ENCODE peak calls at places on chromosomes 7 and 10, in six cellular contexts. R is RWPE2, Q is vagina, C is heart right ventricle, Y is adrenal gland, G is breast epithelium. H is an unnamed sample.

GRCh38 chr10:28548781-28549498 is 16.0 kb downstream of the WAC start:
- DNase-seq in R (no peak), Q (no peak), C (no peak), Y (no peak), G (no peak), H (no peak)

GRCh38 chr7:28020302-28020940 is 160.2 kb downstream of the JAZF1 start:
- DNase-seq in R (no peak), Q (no peak), C (peak), Y (peak), G (peak), H (peak)

GRCh38 chr7:135391514-135391913 is 118.4 kb downstream of the CNOT4 start:
- DNase-seq in R (no peak), Q (no peak), C (no peak), Y (no peak), G (no peak), H (no peak)

GRCh38 chr10:15183689-15184481 is 15.4 kb upstream of the NMT2 start:
- DNase-seq in R (no peak), Q (no peak), C (no peak), Y (no peak), G (no peak), H (no peak)

GRCh38 chr7:104267701-104268368 is 60.0 kb upstream of the ORC5 start:
- DNase-seq in R (no peak), Q (no peak), C (no peak), Y (no peak), G (no peak), H (no peak)

GRCh38 chr7:141409911-141410329 is 141.3 kb upstream of the AGK start:
- DNase-seq in R (no peak), Q (no peak), C (no peak), Y (no peak), G (no peak), H (no peak)

GRCh38 chr10:50556238-50557120 is 67.3 kb downstream of the SGMS1 start:
- DNase-seq in R (no peak), Q (no peak), C (no peak), Y (no peak), G (no peak), H (no peak)

GRCh38 chr7:8176370-8177081 is 85.4 kb downstream of the ICA1 start:
- DNase-seq in R (no peak), Q (no peak), C (no peak), Y (peak), G (no peak), H (peak)

GRCh38 chr7:139730746-139731612 is 46.8 kb downstream of the HIPK2 start:
- DNase-seq in R (no peak), Q (no peak), C (peak), Y (peak), G (peak), H (peak)

GRCh38 chr10:100998991-100999741 is 442 bp upstream of the LZTS2 start:
- DNase-seq in R (no peak), Q (no peak), C (peak), Y (peak), G (peak), H (peak)

GRCh38 chr10:97498841-97499560 is at the start of gene UBTD1:
- DNase-seq in R (no peak), Q (no peak), C (peak), Y (peak), G (peak), H (peak)

GRCh38 chr7:100623951-100624824 is 11.8 kb downstream of the MOSPD3 start:
- DNase-seq in R (no peak), Q (no peak), C (no peak), Y (no peak), G (no peak), H (no peak)

GRCh38 chr7:17971392-17971791 is 31.1 kb upstream of the SNX13 start:
- DNase-seq in R (no peak), Q (no peak), C (no peak), Y (no peak), G (no peak), H (no peak)

GRCh38 chr7:68629-69028 is 123.7 kb upstream of the FAM20C start:
- DNase-seq in R (no peak), Q (no peak), C (no peak), Y (no peak), G (no peak), H (no peak)

GRCh38 chr10:130061760-130062159 is 48.9 kb downstream of the C10orf143 start:
- DNase-seq in R (peak), Q (no peak), C (no peak), Y (no peak), G (no peak), H (no peak)

GRCh38 chr7:87926581-87927461 is 7.2 kb upstream of the ADAM22 start:
- DNase-seq in R (no peak), Q (no peak), C (no peak), Y (no peak), G (no peak), H (peak)

GRCh38 chr7:96612034-96612433 is 97.6 kb downstream of the SEM1 start:
- DNase-seq in R (no peak), Q (no peak), C (no peak), Y (no peak), G (no peak), H (no peak)

GRCh38 chr10:57973451-57973850 is 294.2 kb downstream of the IPMK start:
- DNase-seq in R (no peak), Q (no peak), C (no peak), Y (no peak), G (no peak), H (no peak)

GRCh38 chr7:12684733-12685132 is 2.7 kb upstream of the ARL4A start:
- DNase-seq in R (no peak), Q (no peak), C (no peak), Y (no peak), G (no peak), H (peak)

GRCh38 chr7:64651203-64651602 is 14.7 kb upstream of the ZNF107 start:
- DNase-seq in R (no peak), Q (peak), C (no peak), Y (no peak), G (no peak), H (no peak)

GRCh38 chr10:43386981-43387677 is 15.7 kb downstream of the FXYD4 start:
- DNase-seq in R (no peak), Q (no peak), C (no peak), Y (no peak), G (no peak), H (no peak)

GRCh38 chr10:79379512-79380124 is 32.3 kb downstream of the PPIF start:
- DNase-seq in R (peak), Q (peak), C (no peak), Y (no peak), G (peak), H (no peak)

DNA sequence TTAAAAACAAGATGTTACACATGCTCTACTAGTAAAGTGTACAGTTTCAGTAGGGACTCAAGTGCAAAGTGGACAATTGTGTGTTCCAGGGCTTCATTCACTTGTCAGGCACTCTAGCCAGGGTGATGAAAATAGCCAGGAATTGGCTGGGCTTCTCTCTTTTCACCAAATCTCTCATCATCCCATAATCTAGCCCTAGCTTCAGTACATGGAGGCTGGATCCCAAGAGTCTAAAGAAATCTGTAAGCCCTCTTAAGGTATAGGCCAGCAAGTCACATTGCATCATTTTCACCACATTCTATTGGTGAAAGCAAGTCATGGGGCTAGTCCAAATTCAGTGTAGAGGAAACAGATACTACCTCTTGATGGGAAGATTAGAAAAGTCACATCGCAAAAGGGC is 47.3 kb upstream of the C1GALT1 start:
- DNase-seq in R (no peak), Q (no peak), C (no peak), Y (no peak), G (no peak), H (no peak)
- H3K4me3 ChIP-seq in R (no peak), Q (no peak), C (no peak), Y (no peak), G (no peak), H (no peak)

DNA sequence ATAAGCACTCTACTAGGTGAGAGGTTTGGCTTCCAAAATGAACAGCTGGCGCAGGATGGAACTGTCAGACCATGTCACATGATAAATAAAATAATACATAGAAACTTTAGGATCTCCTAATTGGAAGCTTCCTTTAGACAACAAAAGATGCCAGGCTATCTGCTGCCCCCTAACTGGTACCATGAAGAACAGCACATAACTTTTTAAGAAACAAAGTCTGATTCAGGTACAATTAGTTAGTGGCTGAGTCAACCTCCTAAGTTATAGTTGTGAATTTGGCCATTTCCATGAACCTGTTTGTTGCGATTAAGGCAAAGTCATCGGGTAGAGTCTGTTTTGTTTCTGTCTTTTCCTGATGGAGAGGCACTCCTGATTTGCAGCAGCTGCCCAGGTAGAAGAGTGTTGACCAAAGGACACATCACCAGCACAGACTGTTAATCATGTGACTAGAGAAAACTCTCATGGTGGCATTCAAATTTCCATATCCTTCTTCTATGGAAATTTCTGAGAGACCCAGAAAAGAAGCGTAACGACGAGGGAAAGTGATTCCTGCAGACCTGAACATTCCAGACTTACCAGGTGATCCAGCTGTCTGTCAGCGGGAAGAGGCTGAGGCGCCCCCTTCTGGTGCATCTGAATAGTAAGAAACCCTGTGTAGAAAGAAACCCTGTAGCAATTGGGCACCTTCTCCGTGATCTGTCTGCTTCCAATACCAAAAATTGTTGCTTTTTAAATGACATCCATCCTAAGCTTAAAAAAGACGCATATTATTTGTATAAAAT is 8.6 kb upstream of the INHBA start:
- DNase-seq in R (no peak), Q (no peak), C (no peak), Y (no peak), G (no peak), H (no peak)
- TF ChIP-seq CTCF in R (peak), Q (no peak), C (peak), Y (peak), G (peak), H (peak)

DNA sequence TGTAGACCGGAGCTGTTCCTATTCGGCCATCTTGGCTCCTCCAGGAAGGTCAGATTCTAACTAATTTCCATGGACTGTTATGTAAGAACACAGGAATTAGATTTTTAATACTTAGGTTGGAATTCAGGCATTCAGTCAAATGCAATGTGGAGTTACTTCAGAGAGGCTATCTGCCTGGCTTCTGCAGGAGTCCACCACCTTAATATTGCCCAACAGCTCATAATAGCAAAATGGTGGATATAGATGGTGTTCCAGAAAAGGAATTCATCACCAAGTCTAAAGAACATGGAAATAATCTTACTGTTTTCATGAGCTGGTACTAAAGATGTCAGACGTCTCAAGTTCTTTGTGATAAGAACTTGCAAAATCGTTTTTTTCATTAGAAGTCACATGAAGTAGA is 39.5 kb downstream of the CRHR2 start:
- DNase-seq in R (no peak), Q (no peak), C (no peak), Y (no peak), G (no peak), H (no peak)
- H3K4me3 ChIP-seq in R (no peak), Q (no peak), C (no peak), Y (no peak), G (no peak), H (no peak)

GRCh38 chr7:157396316-157397035 is 59.7 kb downstream of the DNAJB6 start:
- DNase-seq in R (no peak), Q (no peak), C (no peak), Y (no peak), G (no peak), H (no peak)

GRCh38 chr7:157397036-157397720 is 60.4 kb downstream of the DNAJB6 start:
- DNase-seq in R (no peak), Q (no peak), C (no peak), Y (no peak), G (no peak), H (no peak)

GRCh38 chr7:157399086-157399687 is 62.4 kb downstream of the DNAJB6 start:
- DNase-seq in R (no peak), Q (no peak), C (no peak), Y (no peak), G (no peak), H (no peak)

GRCh38 chr7:157400171-157400860 is 63.5 kb downstream of the DNAJB6 start:
- DNase-seq in R (no peak), Q (no peak), C (no peak), Y (no peak), G (no peak), H (no peak)

DNA sequence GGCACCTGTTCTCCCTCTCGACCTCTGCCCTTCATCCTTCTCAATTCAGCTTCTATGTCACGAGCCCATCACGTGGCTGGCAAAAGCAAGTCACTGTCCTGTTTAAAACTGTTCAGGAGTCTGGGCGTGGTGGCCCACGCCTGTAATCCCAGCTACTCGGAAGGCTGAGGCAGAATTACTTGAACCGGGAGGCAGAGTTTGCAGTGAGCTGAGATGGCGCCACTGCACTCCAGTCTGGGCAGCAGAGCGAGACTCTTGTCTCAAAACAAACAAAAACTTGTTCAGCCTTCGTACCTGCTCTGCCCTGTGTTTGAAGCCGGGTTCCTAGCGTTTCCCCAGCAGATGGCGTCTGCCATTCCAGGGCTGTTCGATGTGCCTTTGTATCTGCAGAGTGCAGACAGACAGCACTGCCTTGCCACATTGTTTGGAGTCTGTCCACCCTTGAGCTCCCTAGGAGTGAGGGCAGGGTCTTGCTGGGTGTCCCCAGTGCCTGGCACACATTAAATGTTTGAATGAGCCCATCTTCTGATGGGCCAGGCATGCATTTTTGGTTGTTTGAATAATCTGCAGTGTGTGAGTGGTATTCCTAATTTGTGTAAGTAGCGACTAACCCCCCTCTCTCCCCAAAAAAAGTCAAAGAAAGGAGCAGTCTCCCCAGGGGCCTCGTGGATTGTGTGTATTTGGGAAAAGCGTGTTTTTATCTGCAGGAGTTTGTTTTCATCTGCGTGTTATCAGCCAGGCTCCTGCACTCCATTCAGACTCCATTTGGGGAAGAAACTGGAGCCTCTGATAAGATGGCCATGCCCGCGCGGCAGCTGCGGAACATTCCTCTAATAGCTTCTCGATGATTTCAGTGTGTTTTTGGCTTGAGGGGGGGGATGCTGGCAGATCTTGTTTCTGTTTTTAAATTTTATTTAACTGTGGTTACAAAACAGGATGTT is 61.2 kb downstream of the DNAJB6 start:
- DNase-seq in R (no peak), Q (no peak), C (peak), Y (peak), G (no peak), H (no peak)
- TF ChIP-seq CTCF in R (peak), Q (no peak), C (peak), Y (no peak), G (no peak), H (peak)

GRCh38 chr7:75050501-75050900 is 23.1 kb downstream of the RCC1L start:
- DNase-seq in R (no peak), Q (no peak), C (no peak), Y (no peak), G (no peak), H (no peak)
- H3K4me3 ChIP-seq in R (no peak), Q (no peak), C (no peak), Y (no peak), G (no peak), H (no peak)

DNA sequence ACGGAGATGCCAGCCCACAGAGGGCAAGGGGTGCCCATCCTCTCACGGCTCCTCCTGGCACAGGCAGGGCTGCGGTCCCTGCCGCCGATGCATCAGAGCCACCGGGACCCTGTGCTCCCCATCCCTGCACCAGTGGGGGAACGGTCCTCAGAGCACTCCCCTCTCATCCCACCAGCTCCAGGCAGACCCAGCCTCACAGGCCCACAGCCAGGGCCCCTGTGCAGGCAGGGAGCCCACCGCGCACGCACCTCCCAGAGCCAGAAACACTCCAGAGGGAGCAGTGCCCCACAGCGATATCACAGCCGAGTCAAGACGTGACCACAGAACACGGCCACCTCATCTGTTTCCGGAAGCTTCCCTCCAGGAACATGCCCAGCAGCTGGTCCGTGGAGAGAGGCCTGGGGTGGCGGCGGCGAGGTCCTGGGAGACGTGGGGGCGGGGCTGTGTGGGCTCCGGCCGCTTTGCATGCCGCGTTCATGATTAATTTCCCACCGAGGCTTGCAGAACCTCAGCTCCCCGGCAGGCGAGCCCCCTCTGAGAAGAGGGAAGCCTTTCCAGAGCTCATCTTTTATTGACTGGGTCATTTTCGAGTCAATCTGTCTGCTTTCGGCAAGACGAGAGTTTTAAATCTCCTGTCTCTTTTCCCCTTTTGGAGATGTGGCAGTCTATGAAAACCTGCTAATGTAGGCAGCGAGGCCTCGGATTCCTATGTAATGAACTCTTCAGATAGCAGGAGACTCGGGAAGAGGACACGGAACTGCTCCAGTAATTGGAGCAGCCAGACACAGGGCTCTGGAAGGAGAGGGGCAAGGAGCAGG is 242.6 kb downstream of the ELFN1 start:
- DNase-seq in R (no peak), Q (no peak), C (no peak), Y (peak), G (no peak), H (no peak)
- TF ChIP-seq CTCF in R (no peak), Q (no peak), C (no peak), Y (no peak), G (no peak), H (no peak)

GRCh38 chr10:121079226-121079625 is 228.1 kb downstream of the WDR11 start:
- DNase-seq in R (no peak), Q (no peak), C (no peak), Y (no peak), G (no peak), H (no peak)
- H3K4me3 ChIP-seq in R (no peak), Q (no peak), C (no peak), Y (no peak), G (no peak), H (no peak)

GRCh38 chr7:4001742-4002141 is 680.4 kb upstream of the FOXK1 start:
- DNase-seq in R (no peak), Q (no peak), C (no peak), Y (no peak), G (no peak), H (no peak)

GRCh38 chr7:4000139-4000538 is 682.0 kb upstream of the FOXK1 start:
- DNase-seq in R (no peak), Q (no peak), C (no peak), Y (no peak), G (no peak), H (no peak)

GRCh38 chr7:4000934-4001333 is 681.2 kb upstream of the FOXK1 start:
- DNase-seq in R (no peak), Q (no peak), C (no peak), Y (no peak), G (no peak), H (no peak)

GRCh38 chr7:4006687-4007086 is 675.4 kb upstream of the FOXK1 start:
- DNase-seq in R (no peak), Q (no peak), C (no peak), Y (no peak), G (no peak), H (no peak)

DNA sequence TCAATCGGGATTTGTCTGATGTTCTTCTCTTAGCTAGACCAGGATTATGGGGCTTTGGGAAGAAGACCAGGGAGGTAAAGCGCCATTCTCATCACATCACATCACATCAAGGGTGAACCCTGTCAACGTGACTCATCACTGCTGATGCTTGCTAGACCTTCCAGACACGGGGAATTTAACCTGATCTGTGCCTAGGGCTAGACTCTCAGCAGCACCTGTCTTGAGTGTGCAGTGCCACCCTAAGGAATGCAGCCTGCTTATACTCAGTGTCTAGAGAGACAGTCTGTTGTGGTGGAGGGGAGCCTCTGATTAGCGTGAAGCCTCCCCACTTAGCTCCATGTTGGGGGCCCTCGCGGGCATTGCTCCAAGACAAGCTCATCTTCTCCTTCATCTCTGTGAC is 678.6 kb upstream of the FOXK1 start:
- DNase-seq in R (no peak), Q (no peak), C (no peak), Y (no peak), G (no peak), H (no peak)
- TF ChIP-seq CTCF in R (no peak), Q (no peak), C (no peak), Y (no peak), G (no peak), H (no peak)